ENCODE peak calls at places on chromosomes 2 and 18, in five cellular contexts. One of them, this sample, is unnamed.
A peak's percentile ranks its signal among the peaks of the same experiment; 100 is the strongest.

GRCh38 chr2:69291004-69291650 is 95.9 kb downstream of the GFPT1 start:
- DNase-seq in T-helper 17 cell: no peak
- DNase-seq in NB4: no peak
- DNase-seq in activated T-helper 1 cell treated with Interleukin-2 at 50 U/mL for 16 hours: no peak
- DNase-seq in coronary artery: no peak
- DNase-seq in this sample: no peak

GRCh38 chr2:220553150-220553549 is 925.7 kb downstream of the SLC4A3 start:
- DNase-seq in T-helper 17 cell: no peak
- DNase-seq in NB4: no peak
- DNase-seq in activated T-helper 1 cell treated with Interleukin-2 at 50 U/mL for 16 hours: no peak
- DNase-seq in coronary artery: no peak
- DNase-seq in this sample: no peak

GRCh38 chr2:109173311-109174171 is 44.5 kb downstream of the SH3RF3 start:
- DNase-seq in T-helper 17 cell: no peak
- DNase-seq in NB4: no peak
- DNase-seq in activated T-helper 1 cell treated with Interleukin-2 at 50 U/mL for 16 hours: no peak
- DNase-seq in coronary artery: peak; percentile 96
- DNase-seq in this sample: peak; percentile 90

GRCh38 chr2:127293386-127293757 is 572 bp downstream of the ERCC3 start:
- DNase-seq in T-helper 17 cell: no peak
- DNase-seq in NB4: no peak
- DNase-seq in activated T-helper 1 cell treated with Interleukin-2 at 50 U/mL for 16 hours: no peak
- DNase-seq in coronary artery: no peak
- DNase-seq in this sample: no peak

GRCh38 chr18:6624729-6625308 is 104.7 kb upstream of the ARHGAP28 start:
- DNase-seq in T-helper 17 cell: no peak
- DNase-seq in NB4: no peak
- DNase-seq in activated T-helper 1 cell treated with Interleukin-2 at 50 U/mL for 16 hours: no peak
- DNase-seq in coronary artery: no peak
- DNase-seq in this sample: no peak

GRCh38 chr18:55541571-55541970 is 46.4 kb downstream of the TCF4 start:
- DNase-seq in T-helper 17 cell: no peak
- DNase-seq in NB4: no peak
- DNase-seq in activated T-helper 1 cell treated with Interleukin-2 at 50 U/mL for 16 hours: no peak
- DNase-seq in coronary artery: no peak
- DNase-seq in this sample: no peak

GRCh38 chr2:241156997-241157441 is 6.8 kb downstream of the PPP1R7 start:
- DNase-seq in T-helper 17 cell: no peak
- DNase-seq in NB4: peak; percentile 80
- DNase-seq in activated T-helper 1 cell treated with Interleukin-2 at 50 U/mL for 16 hours: no peak
- DNase-seq in coronary artery: no peak
- DNase-seq in this sample: no peak

GRCh38 chr2:43051316-43051715 is 175.1 kb downstream of the ZFP36L2 start:
- DNase-seq in T-helper 17 cell: no peak
- DNase-seq in NB4: no peak
- DNase-seq in activated T-helper 1 cell treated with Interleukin-2 at 50 U/mL for 16 hours: no peak
- DNase-seq in coronary artery: no peak
- DNase-seq in this sample: no peak

GRCh38 chr2:134762508-134762907 is 43.7 kb upstream of the TMEM163 start:
- DNase-seq in T-helper 17 cell: no peak
- DNase-seq in NB4: no peak
- DNase-seq in activated T-helper 1 cell treated with Interleukin-2 at 50 U/mL for 16 hours: no peak
- DNase-seq in coronary artery: no peak
- DNase-seq in this sample: no peak

GRCh38 chr2:165406053-165406628 is 63.4 kb upstream of the CSRNP3 start:
- DNase-seq in T-helper 17 cell: no peak
- DNase-seq in NB4: no peak
- DNase-seq in activated T-helper 1 cell treated with Interleukin-2 at 50 U/mL for 16 hours: no peak
- DNase-seq in coronary artery: no peak
- DNase-seq in this sample: no peak

GRCh38 chr2:26542194-26542455 is 64.2 kb upstream of the OTOF start:
- DNase-seq in T-helper 17 cell: no peak
- DNase-seq in NB4: no peak
- DNase-seq in activated T-helper 1 cell treated with Interleukin-2 at 50 U/mL for 16 hours: no peak
- DNase-seq in coronary artery: no peak
- DNase-seq in this sample: no peak

GRCh38 chr2:101609434-101609833 is 88.1 kb upstream of the MAP4K4 start:
- DNase-seq in T-helper 17 cell: no peak
- DNase-seq in NB4: no peak
- DNase-seq in activated T-helper 1 cell treated with Interleukin-2 at 50 U/mL for 16 hours: no peak
- DNase-seq in coronary artery: no peak
- DNase-seq in this sample: no peak

GRCh38 chr2:203743441-203743932 is 37.0 kb downstream of the CD28 start:
- DNase-seq in T-helper 17 cell: no peak
- DNase-seq in NB4: no peak
- DNase-seq in activated T-helper 1 cell treated with Interleukin-2 at 50 U/mL for 16 hours: no peak
- DNase-seq in coronary artery: no peak
- DNase-seq in this sample: no peak

GRCh38 chr2:23521060-23521459 is 136.1 kb downstream of the KLHL29 start:
- DNase-seq in T-helper 17 cell: no peak
- DNase-seq in NB4: no peak
- DNase-seq in activated T-helper 1 cell treated with Interleukin-2 at 50 U/mL for 16 hours: no peak
- DNase-seq in coronary artery: no peak
- DNase-seq in this sample: no peak

GRCh38 chr2:218290316-218291261 is 1.7 kb downstream of the TMBIM1 start:
- DNase-seq in T-helper 17 cell: no peak
- DNase-seq in NB4: peak; percentile 79
- DNase-seq in activated T-helper 1 cell treated with Interleukin-2 at 50 U/mL for 16 hours: peak; percentile 32
- DNase-seq in coronary artery: no peak
- DNase-seq in this sample: no peak

GRCh38 chr18:12744103-12744502 is 41.3 kb downstream of the PSMG2 start:
- DNase-seq in T-helper 17 cell: no peak
- DNase-seq in NB4: peak; percentile 64
- DNase-seq in activated T-helper 1 cell treated with Interleukin-2 at 50 U/mL for 16 hours: no peak
- DNase-seq in coronary artery: no peak
- DNase-seq in this sample: no peak

GRCh38 chr2:50746526-50746925 is 285.4 kb downstream of the NRXN1 start:
- DNase-seq in T-helper 17 cell: no peak
- DNase-seq in NB4: peak; percentile 48
- DNase-seq in activated T-helper 1 cell treated with Interleukin-2 at 50 U/mL for 16 hours: no peak
- DNase-seq in coronary artery: no peak
- DNase-seq in this sample: no peak

GRCh38 chr2:55718165-55719008 is 24.7 kb upstream of the PNPT1 start:
- DNase-seq in T-helper 17 cell: peak; percentile 21
- DNase-seq in NB4: peak; percentile 71
- DNase-seq in activated T-helper 1 cell treated with Interleukin-2 at 50 U/mL for 16 hours: no peak
- DNase-seq in coronary artery: no peak
- DNase-seq in this sample: no peak

GRCh38 chr2:207960911-207961310 is 64.4 kb downstream of the PLEKHM3 start:
- DNase-seq in T-helper 17 cell: no peak
- DNase-seq in NB4: no peak
- DNase-seq in activated T-helper 1 cell treated with Interleukin-2 at 50 U/mL for 16 hours: no peak
- DNase-seq in coronary artery: no peak
- DNase-seq in this sample: no peak

GRCh38 chr2:162839419-162839818 is 852 bp upstream of the KCNH7 start:
- DNase-seq in T-helper 17 cell: no peak
- DNase-seq in NB4: no peak
- DNase-seq in activated T-helper 1 cell treated with Interleukin-2 at 50 U/mL for 16 hours: no peak
- DNase-seq in coronary artery: no peak
- DNase-seq in this sample: no peak

GRCh38 chr18:31225668-31226067 is 63.0 kb upstream of the DSC1 start:
- DNase-seq in T-helper 17 cell: no peak
- DNase-seq in NB4: no peak
- DNase-seq in activated T-helper 1 cell treated with Interleukin-2 at 50 U/mL for 16 hours: no peak
- DNase-seq in coronary artery: no peak
- DNase-seq in this sample: no peak